ENCODE peak calls at places on chromosomes 3 and 15, in ten cellular contexts. K, H, X, D, Y, E, T, G, P and R are unnamed samples.

GRCh38 chr3:6287063-6287462 is 573.9 kb upstream of the GRM7 start:
- DNase-seq in K (no peak), H (no peak), X (no peak), D (no peak), T (no peak), P (no peak), E (no peak), Y (no peak), G (no peak), R (no peak)

GRCh38 chr15:96687388-96688107 is 357.0 kb downstream of the NR2F2 start:
- DNase-seq in T (no peak), K (no peak), D (no peak), P (no peak), E (no peak), G (no peak), Y (no peak), H (no peak), X (no peak), R (no peak)

GRCh38 chr15:29924750-29925149 is 102.5 kb upstream of the TJP1 start:
- DNase-seq in P (no peak), E (no peak), Y (no peak), X (peak; percentile 63), T (no peak), D (no peak), K (no peak), H (peak; percentile 92), G (no peak), R (no peak)

GRCh38 chr3:57805674-57806073 is 49.6 kb downstream of the SLMAP start:
- DNase-seq in T (peak; percentile 45), H (peak; percentile 80), D (no peak), X (peak; percentile 73), Y (no peak), G (no peak), K (no peak), E (no peak), P (no peak), R (no peak)

GRCh38 chr15:41024880-41025279 is 71.6 kb downstream of the CHAC1 start:
- DNase-seq in P (no peak), Y (no peak), E (no peak), H (no peak), K (no peak), X (no peak), G (no peak), D (no peak), T (no peak), R (no peak)

GRCh38 chr15:48641416-48641815 is 4.1 kb downstream of the FBN1 start:
- DNase-seq in E (no peak), D (no peak), X (no peak), G (no peak), T (no peak), Y (no peak), H (peak; percentile 10), P (no peak), K (no peak), R (no peak)

GRCh38 chr15:39455502-39455991 is 125.3 kb upstream of the THBS1 start:
- DNase-seq in K (no peak), E (no peak), Y (no peak), P (no peak), H (no peak), X (peak; percentile 56), T (no peak), D (no peak), G (no peak), R (no peak)

GRCh38 chr3:100260081-100260684 is 609 bp upstream of the TBC1D23 start:
- DNase-seq in E (no peak), G (peak; percentile 73), K (no peak), H (no peak), P (no peak), X (no peak), D (no peak), Y (no peak), T (no peak), R (no peak)

GRCh38 chr15:56323435-56323834 is 41.8 kb upstream of the TEX9 start:
- DNase-seq in G (no peak), X (no peak), P (no peak), K (no peak), D (no peak), Y (no peak), H (no peak), E (no peak), T (no peak), R (no peak)

GRCh38 chr3:138974467-138974866 is 27.4 kb downstream of the FOXL2NB start:
- DNase-seq in K (no peak), X (peak; percentile 16), Y (no peak), T (no peak), P (no peak), H (peak; percentile 58), D (no peak), G (no peak), E (no peak), R (no peak)

GRCh38 chr3:53192608-53193007 is 31.6 kb downstream of the PRKCD start:
- DNase-seq in Y (no peak), G (no peak), H (no peak), T (no peak), P (no peak), E (no peak), D (no peak), K (no peak), X (no peak), R (no peak)

GRCh38 chr3:1798711-1799410 is 299.8 kb upstream of the CNTN4 start:
- DNase-seq in K (no peak), H (no peak), X (no peak), E (no peak), P (no peak), G (no peak), D (no peak), T (no peak), Y (no peak), R (no peak)

GRCh38 chr15:41917767-41918430 is 24.0 kb upstream of the SPTBN5 start:
- DNase-seq in P (no peak), K (no peak), E (no peak), G (no peak), D (no peak), Y (no peak), T (no peak), H (peak; percentile 78), X (peak; percentile 67), R (no peak)

GRCh38 chr3:156604642-156605144 is 49.8 kb upstream of the SSR3 start:
- DNase-seq in D (no peak), E (no peak), P (no peak), H (peak; percentile 72), X (no peak), T (no peak), Y (no peak), G (no peak), K (no peak), R (no peak)